ENCODE peak calls at places on chromosome 14, in nine cellular contexts. T is lung; U is A549; N is cardiac fibroblast; G is naive thymus-derived CD4-positive, alpha-beta T cell; H is choroid plexus epithelial cell; O is stomach; L is cardiac muscle cell; F is fibroblast of the aortic adventitia. E is an unnamed sample.

GRCh38 chr14:94113490-94113889 is 3.0 kb downstream of the IFI27 start:
- DNase-seq in T (no peak), U (no peak), N (peak), G (no peak), H (peak), O (peak), L (peak), F (peak), E (no peak)

GRCh38 chr14:39015360-39015961 is 87.6 kb downstream of the SEC23A start:
- DNase-seq in T (no peak), U (peak), N (peak), G (peak), H (peak), O (no peak), L (peak), F (peak), E (no peak)

GRCh38 chr14:92121207-92121669 is 268 bp downstream of the NDUFB1 start:
- DNase-seq in T (peak), U (no peak), N (peak), G (no peak), H (peak), O (peak), L (peak), F (peak), E (no peak)

GRCh38 chr14:91144425-91145145 is 30.7 kb downstream of the DGLUCY start:
- DNase-seq in T (no peak), U (no peak), N (peak), G (no peak), H (peak), O (no peak), L (no peak), F (peak), E (no peak)

GRCh38 chr14:103625361-103626095 is 3.5 kb upstream of the KLC1 start:
- DNase-seq in T (no peak), U (no peak), N (no peak), G (peak), H (no peak), O (no peak), L (no peak), F (no peak), E (no peak)

GRCh38 chr14:33362934-33363333 is 424.3 kb downstream of the NPAS3 start:
- DNase-seq in T (no peak), U (no peak), N (no peak), G (no peak), H (no peak), O (no peak), L (no peak), F (no peak), E (no peak)

GRCh38 chr14:69953266-69953905 is 74.2 kb downstream of the SMOC1 start:
- DNase-seq in T (no peak), U (no peak), N (no peak), G (no peak), H (no peak), O (no peak), L (no peak), F (no peak), E (no peak)

GRCh38 chr14:60094306-60094897 is 2.7 kb downstream of the PCNX4 start:
- DNase-seq in T (no peak), U (no peak), N (peak), G (no peak), H (peak), O (no peak), L (peak), F (peak), E (no peak)

GRCh38 chr14:68191567-68192321 is 372.2 kb downstream of the RAD51B start:
- DNase-seq in T (peak), U (peak), N (peak), G (no peak), H (peak), O (no peak), L (no peak), F (peak), E (no peak)

GRCh38 chr14:27945512-27945911 is 821.1 kb upstream of the FOXG1 start:
- DNase-seq in T (no peak), U (no peak), N (no peak), G (no peak), H (no peak), O (no peak), L (no peak), F (no peak), E (no peak)

GRCh38 chr14:70882771-70883492 is 24.3 kb upstream of the PCNX1 start:
- DNase-seq in T (peak), U (no peak), N (peak), G (no peak), H (peak), O (no peak), L (no peak), F (peak), E (no peak)

GRCh38 chr14:58731465-58732330 is 93.9 kb downstream of the DACT1 start:
- DNase-seq in T (no peak), U (peak), N (peak), G (no peak), H (peak), O (no peak), L (no peak), F (peak), E (no peak)

GRCh38 chr14:74504412-74504811 is 10.8 kb downstream of the ISCA2 start:
- DNase-seq in T (no peak), U (no peak), N (no peak), G (no peak), H (no peak), O (peak), L (no peak), F (no peak), E (no peak)
- H3K4me3 ChIP-seq in T (no peak), U (no peak), N (no peak), G (no peak), H (no peak), O (no peak), L (no peak), F (no peak), E (no peak)

GRCh38 chr14:24398298-24398942 is 383 bp upstream of the NYNRIN start:
- DNase-seq in T (no peak), U (no peak), N (peak), G (no peak), H (peak), O (no peak), L (peak), F (no peak), E (peak)
- H3K4me3 ChIP-seq in T (no peak), U (peak), N (peak), G (no peak), H (peak), O (peak), L (peak), F (peak), E (peak)

DNA sequence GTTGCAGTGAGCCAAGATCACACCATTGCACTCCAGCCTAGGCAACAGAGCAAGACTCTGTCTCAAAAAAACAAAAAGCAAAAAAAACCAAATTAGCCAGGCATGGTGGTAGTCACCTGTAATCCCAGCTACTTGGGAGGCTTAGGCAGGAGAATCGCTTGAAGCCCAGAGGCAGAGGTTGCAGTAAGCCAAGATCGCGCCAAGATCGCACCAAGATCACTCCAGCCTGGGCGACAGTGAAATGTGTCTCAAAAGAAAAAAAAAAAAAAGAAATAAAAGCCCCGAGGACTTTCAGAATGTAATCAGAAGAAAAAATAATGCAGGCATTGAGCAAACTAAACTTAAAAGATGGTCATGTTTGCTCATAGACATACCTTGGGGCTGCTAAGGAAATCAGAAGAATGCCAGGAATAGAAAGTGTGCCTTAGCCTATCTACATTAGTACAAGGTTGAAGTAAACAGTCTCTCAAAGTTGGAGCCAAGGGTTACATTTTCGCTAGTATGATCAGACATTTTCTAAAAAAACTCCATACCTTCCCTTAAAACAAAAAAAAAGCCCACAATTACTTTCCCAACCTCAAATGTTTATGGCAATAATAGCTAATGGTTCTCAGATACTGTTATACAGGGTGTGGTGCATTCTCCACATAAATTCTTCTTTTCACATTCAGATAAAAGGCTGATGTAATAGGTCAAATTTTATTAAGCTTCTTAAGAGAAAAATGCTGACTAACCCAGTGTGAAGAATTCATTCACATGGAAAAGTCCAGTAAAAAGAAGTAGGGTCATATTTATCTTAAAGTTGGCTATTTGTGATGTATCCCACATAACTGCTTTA is 15.8 kb downstream of the DTD2 start:
- DNase-seq in T (no peak), U (no peak), N (peak), G (no peak), H (peak), O (no peak), L (no peak), F (peak), E (no peak)
- H3K4me3 ChIP-seq in T (no peak), U (peak), N (no peak), G (no peak), H (no peak), O (no peak), L (no peak), F (no peak), E (no peak)

GRCh38 chr14:61183486-61183885 is 97.7 kb downstream of the TMEM30B start:
- DNase-seq in T (no peak), U (no peak), N (peak), G (no peak), H (no peak), O (no peak), L (no peak), F (peak), E (no peak)
- H3K4me3 ChIP-seq in T (no peak), U (no peak), N (no peak), G (no peak), H (no peak), O (no peak), L (no peak), F (no peak), E (no peak)

GRCh38 chr14:51774209-51774608 is 86.2 kb upstream of the GNG2 start:
- DNase-seq in T (no peak), U (no peak), N (no peak), G (no peak), H (no peak), O (no peak), L (no peak), F (no peak), E (no peak)
- H3K4me3 ChIP-seq in T (no peak), U (peak), N (no peak), G (no peak), H (no peak), O (no peak), L (no peak), F (no peak), E (no peak)

DNA sequence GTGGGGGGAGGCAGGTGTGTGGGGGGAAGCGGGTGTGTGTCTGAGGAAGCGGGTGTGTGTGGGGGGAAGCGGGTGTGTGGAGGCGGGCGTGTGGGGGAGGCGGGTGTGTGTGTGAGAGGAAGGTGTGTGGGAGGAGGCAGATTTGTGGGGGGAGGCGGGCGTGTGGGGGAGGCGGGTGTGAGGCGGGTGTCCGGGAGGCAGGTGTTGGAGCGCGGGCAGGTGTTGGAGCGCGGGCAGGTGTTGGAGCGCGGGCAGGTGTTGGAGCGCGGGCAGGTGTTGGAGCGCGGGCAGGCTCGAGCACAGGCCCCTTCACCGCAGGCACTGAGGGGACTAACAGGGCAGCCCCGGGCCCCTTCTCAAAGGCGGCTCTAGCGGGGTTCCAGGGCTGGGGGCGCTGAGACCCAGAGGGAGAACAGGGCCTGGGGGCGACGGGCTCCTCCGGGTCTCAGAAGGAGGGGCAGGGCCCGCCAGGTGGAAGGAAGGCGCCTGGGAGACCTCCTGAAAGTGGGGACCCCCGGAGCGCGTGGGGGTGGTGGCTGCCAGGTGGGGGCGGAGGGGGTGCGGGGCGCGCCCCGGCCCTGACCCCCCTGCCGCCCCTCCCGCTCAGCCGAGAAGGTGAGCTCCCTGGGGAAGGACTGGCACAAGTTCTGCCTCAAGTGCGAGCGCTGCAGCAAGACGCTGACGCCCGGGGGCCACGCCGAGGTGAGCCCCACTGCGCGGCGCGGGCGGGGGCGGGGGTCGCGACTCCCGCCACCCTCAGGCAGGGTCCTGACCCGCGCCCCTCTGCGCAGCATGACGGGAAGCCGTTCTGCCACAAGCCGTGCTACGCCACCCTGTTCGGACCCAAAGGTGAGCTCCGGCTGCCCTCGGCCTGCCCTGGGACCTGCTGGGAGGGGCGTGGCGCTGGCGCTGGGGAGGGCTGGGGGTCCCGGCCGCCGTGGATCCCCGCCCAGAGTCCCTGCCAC is 3.3 kb downstream of the CRIP2 start:
- DNase-seq in T (no peak), U (no peak), N (no peak), G (peak), H (no peak), O (no peak), L (no peak), F (no peak), E (no peak)
- H3K4me3 ChIP-seq in T (peak), U (no peak), N (no peak), G (no peak), H (no peak), O (peak), L (peak), F (no peak), E (no peak)

E was measured in WERI-Rb-1.